ENCODE peak calls at places on chromosomes 6 and 20, in five cellular contexts. R is body of pancreas, Y is uterus, W is right atrium auricular region, D is cardiac muscle cell. P is an unnamed sample.

GRCh38 chr20:45621593-45621992 is 7.9 kb upstream of the WFDC10A start:
- DNase-seq in D (no peak), Y (no peak), R (no peak), W (no peak), P (no peak)

GRCh38 chr6:130018292-130018829 is at the start of gene L3MBTL3:
- DNase-seq in D (peak), W (peak), R (peak), Y (peak), P (peak)

GRCh38 chr20:11891081-11891826 is 26.4 kb upstream of the BTBD3 start:
- DNase-seq in R (peak), W (no peak), D (peak), Y (peak), P (peak)

GRCh38 chr6:22926613-22927348 is 357.4 kb downstream of the HDGFL1 start:
- DNase-seq in D (peak), R (no peak), W (no peak), Y (no peak), P (no peak)

GRCh38 chr6:4948781-4949450 is 54.9 kb downstream of the RPP40 start:
- DNase-seq in D (peak), W (peak), R (no peak), Y (no peak), P (no peak)

GRCh38 chr20:46433051-46433450 is 26.6 kb upstream of the ELMO2 start:
- DNase-seq in D (no peak), W (no peak), Y (no peak), R (no peak), P (no peak)

GRCh38 chr6:42038811-42039408 is 11.4 kb upstream of the TAF8 start:
- DNase-seq in R (no peak), D (no peak), Y (no peak), W (no peak), P (no peak)

GRCh38 chr6:48111143-48111506 is at the start of gene PTCHD4:
- DNase-seq in Y (peak), D (no peak), W (no peak), R (no peak), P (no peak)

GRCh38 chr6:11196511-11197174 is 35.8 kb downstream of the NEDD9 start:
- DNase-seq in R (no peak), D (no peak), W (no peak), Y (no peak), P (no peak)

GRCh38 chr6:107330190-107330589 is 129.2 kb downstream of the PDSS2 start:
- DNase-seq in W (no peak), R (no peak), Y (no peak), D (no peak), P (no peak)

GRCh38 chr6:30885481-30885998 is 1.2 kb downstream of the DDR1 start:
- DNase-seq in Y (no peak), R (peak), W (no peak), D (peak), P (no peak)

GRCh38 chr6:101879782-101880181 is 486.3 kb downstream of the GRIK2 start:
- DNase-seq in W (no peak), D (no peak), Y (no peak), R (no peak), P (no peak)

GRCh38 chr6:150119256-150119655 is 23.6 kb upstream of the PPP1R14C start:
- DNase-seq in R (no peak), Y (no peak), W (no peak), D (no peak), P (no peak)

GRCh38 chr6:125631165-125631564 is 118.3 kb upstream of the HEY2 start:
- DNase-seq in D (no peak), Y (no peak), R (no peak), W (no peak), P (no peak)

GRCh38 chr20:51665543-51666118 is 102.6 kb downstream of the ATP9A start:
- DNase-seq in D (no peak), R (no peak), Y (no peak), W (no peak), P (no peak)

GRCh38 chr6:159203304-159204005 is 34.3 kb downstream of the FNDC1 start:
- DNase-seq in D (no peak), W (peak), R (no peak), Y (no peak), P (no peak)

GRCh38 chr20:15131176-15131575 is 793.8 kb upstream of the FLRT3 start:
- DNase-seq in R (no peak), D (no peak), W (no peak), Y (no peak), P (no peak)

GRCh38 chr6:37005827-37006514 is 516 bp downstream of the FGD2 start:
- DNase-seq in R (no peak), W (no peak), D (no peak), Y (no peak), P (no peak)

GRCh38 chr20:24669701-24670100 is 200.3 kb downstream of the SYNDIG1 start:
- DNase-seq in D (no peak), Y (no peak), W (no peak), R (no peak), P (no peak)

GRCh38 chr20:1474817-1475603 is 8.4 kb upstream of the NSFL1C start:
- DNase-seq in D (peak), R (no peak), Y (no peak), W (no peak), P (no peak)
- H3K27ac ChIP-seq in D (no peak), R (no peak), Y (no peak), W (no peak), P (no peak)

DNA sequence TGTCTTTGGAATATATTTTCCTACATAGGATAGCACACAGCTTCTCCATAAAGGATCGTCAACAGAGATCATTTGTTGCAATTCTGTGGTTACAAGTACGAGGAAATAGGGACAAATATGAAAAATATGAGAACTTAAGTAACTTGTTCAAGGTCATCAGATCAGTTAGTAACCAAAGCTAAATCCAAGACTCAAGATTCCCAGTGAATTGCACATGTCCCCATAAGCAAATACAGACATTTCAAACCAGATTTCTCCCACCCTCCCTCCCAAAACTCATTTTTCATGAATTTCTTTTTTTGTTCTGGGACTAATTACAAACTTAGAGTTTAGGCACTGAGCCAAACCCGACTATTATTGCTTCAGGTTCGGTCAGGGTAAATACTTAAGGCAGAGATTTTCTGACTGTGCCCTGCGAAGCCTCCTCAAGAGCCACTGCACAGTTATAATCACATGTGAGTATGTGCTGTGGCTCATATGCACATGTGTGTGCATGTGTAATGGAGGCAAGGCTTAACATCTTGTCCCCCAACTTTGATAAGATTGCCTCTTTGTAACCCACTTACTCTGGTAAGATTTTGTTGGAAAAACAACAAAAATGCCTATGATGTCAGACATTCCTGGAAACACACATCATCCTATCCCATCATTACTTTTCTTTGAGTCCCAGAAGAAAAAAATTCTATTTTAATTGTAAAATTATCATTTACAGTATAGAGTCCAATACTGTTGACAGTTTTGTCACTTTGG is 216.2 kb downstream of the CD83 start:
- DNase-seq in W (no peak), D (no peak), R (no peak), Y (no peak), P (no peak)
- H3K27ac ChIP-seq in W (no peak), D (no peak), R (no peak), Y (no peak), P (no peak)

GRCh38 chr20:44053046-44053445 is 133.9 kb downstream of the JPH2 start:
- DNase-seq in Y (no peak), R (no peak), W (peak), D (no peak), P (peak)

GRCh38 chr20:44057698-44058675 is 129.0 kb downstream of the JPH2 start:
- DNase-seq in R (no peak), Y (no peak), W (no peak), D (no peak), P (no peak)

GRCh38 chr20:44054849-44055248 is 132.1 kb downstream of the JPH2 start:
- DNase-seq in D (no peak), Y (no peak), R (no peak), W (no peak), P (no peak)

GRCh38 chr20:44054118-44054517 is 132.9 kb downstream of the JPH2 start:
- DNase-seq in Y (no peak), D (no peak), W (no peak), R (no peak), P (no peak)

GRCh38 chr20:44056010-44056698 is 130.8 kb downstream of the JPH2 start:
- DNase-seq in Y (no peak), R (no peak), W (peak), D (peak), P (no peak)
- H3K27ac ChIP-seq in Y (no peak), R (no peak), W (no peak), D (no peak), P (no peak)

DNA sequence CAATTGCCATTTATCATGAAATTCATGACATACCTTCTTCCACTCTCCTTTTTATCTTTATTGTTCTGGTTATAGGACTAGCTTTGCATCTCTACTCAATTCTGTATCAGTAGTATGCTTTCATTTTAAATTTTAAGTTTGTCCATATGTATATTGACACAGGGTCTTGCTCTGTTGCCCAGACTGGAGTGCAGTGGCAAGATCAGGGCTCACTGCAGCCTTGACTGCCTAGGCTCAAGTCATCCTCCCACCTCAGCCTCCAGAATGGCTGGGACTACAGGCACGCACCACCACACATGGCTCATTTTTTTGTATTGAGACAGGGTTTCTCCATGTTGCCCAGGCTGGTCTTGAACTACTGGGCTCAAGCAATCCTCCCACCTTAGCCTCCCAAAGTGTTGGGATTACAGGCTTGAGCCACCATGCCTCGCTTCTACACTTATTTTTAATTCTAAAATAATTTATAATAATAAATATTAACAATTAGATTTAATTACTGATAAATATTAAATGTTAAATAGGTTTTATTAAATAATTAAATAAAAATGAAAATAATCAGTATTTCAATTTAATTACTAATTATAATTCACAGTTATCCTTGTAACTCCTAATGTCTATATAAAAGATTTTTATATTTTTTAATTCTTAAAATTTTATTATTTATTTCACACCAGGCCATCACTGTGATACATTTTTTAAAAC is 27.7 kb downstream of the TRIM38 start:
- DNase-seq in R (no peak), D (no peak), W (no peak), Y (no peak), P (no peak)
- H3K27ac ChIP-seq in R (no peak), D (no peak), W (no peak), Y (no peak), P (no peak)

GRCh38 chr20:17661121-17661744 is 20.8 kb downstream of the RRBP1 start:
- DNase-seq in Y (peak), D (no peak), R (peak), W (no peak), P (no peak)

GRCh38 chr20:17663486-17663885 is 18.6 kb downstream of the RRBP1 start:
- DNase-seq in W (no peak), R (peak), D (no peak), Y (peak), P (no peak)

GRCh38 chr20:17664025-17664638 is 17.9 kb downstream of the RRBP1 start:
- DNase-seq in W (no peak), D (no peak), R (peak), Y (no peak), P (no peak)

GRCh38 chr20:17663040-17663399 is 19.0 kb downstream of the RRBP1 start:
- DNase-seq in D (no peak), Y (peak), R (peak), W (no peak), P (no peak)

DNA sequence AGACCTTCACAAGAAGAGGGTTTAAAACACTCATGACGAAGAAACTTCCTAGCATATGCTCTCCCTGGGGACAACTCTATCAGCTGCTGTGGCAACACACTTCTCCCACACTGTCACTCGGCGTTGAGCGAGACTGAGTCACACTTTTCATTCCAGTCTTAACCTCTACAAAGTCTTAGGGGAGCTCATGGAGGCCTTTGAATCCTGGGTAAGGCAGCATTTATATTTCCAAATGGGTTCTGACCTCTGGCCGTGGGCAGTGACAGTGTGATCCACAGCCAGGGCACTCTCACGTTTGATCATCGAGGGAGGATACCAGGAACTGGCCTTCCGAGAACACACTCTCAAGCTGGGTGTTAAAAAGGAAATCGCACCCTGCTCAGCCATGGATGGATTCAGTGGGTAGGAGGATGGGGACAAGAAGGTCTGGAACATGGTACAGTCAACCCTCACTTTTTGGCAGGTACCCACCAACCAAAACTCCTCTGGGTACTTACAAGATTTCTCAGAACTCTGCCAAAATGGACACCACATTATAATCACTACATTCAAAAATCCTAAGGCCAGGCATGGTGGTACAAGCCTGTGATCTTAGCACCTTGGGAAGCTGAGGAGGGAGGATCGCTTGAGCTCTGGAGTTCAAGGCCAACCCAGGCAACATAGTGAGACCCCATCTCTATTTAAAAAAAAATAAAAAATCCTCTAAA is 19.6 kb downstream of the RRBP1 start:
- DNase-seq in Y (peak), D (no peak), R (peak), W (peak), P (peak)
- H3K27ac ChIP-seq in Y (peak), D (no peak), R (peak), W (peak), P (peak)

DNA sequence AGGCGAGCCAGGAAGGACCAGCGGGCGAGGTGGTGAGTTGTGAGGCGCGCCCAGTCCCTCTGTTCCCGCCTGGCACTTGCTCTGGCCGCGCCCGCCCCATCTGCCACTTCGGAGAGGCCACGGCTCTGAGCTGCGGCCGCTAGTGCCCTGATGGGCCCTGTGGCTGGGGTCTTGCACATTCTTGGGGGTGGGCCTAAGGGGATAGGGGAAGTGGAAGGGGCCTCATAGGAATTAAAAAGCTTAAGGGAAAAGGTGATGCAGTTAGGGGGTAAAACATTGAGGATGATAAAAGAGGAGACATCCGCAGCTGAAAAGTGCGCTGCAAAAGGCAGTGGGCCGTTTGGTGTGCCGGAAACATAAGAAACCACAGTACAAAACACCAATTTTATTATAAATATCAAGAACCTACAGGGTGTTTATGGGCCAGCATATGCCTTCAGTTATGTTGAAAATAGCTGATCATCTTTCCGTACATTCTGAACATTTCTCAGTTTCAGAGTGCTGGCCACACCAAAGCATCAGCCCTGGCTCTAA is 1.1 kb upstream of the PSMB8 start:
- DNase-seq in D (no peak), Y (no peak), R (no peak), W (no peak), P (no peak)
- H3K27ac ChIP-seq in D (no peak), Y (peak), R (peak), W (peak), P (peak)